ENCODE peak calls at places on chromosomes 11 and 22, in nine cellular contexts. One of them, this sample, is unnamed.

GRCh38 chr11:16794047-16794818 is 55.8 kb downstream of the C11orf58 start:
- DNase-seq in uterus: no peak
- DNase-seq in WERI-Rb-1: no peak
- DNase-seq in heart left ventricle: no peak
- DNase-seq in foreskin keratinocyte: no peak
- DNase-seq in brain microvascular endothelial cell: no peak
- DNase-seq in fibroblast of mammary gland: no peak
- DNase-seq in H9: no peak
- DNase-seq in transverse colon: no peak
- DNase-seq in this sample: no peak

GRCh38 chr11:67592880-67593624 is 9.4 kb downstream of the GSTP1 start:
- DNase-seq in uterus: no peak
- DNase-seq in WERI-Rb-1: no peak
- DNase-seq in heart left ventricle: no peak
- DNase-seq in foreskin keratinocyte: no peak
- DNase-seq in brain microvascular endothelial cell: no peak
- DNase-seq in fibroblast of mammary gland: no peak
- DNase-seq in H9: no peak
- DNase-seq in transverse colon: no peak
- DNase-seq in this sample: no peak

GRCh38 chr11:118497831-118498230 is 29.4 kb upstream of the TTC36 start:
- DNase-seq in uterus: no peak
- DNase-seq in WERI-Rb-1: no peak
- DNase-seq in heart left ventricle: no peak
- DNase-seq in foreskin keratinocyte: no peak
- DNase-seq in brain microvascular endothelial cell: peak; percentile 63
- DNase-seq in fibroblast of mammary gland: peak; percentile 62
- DNase-seq in H9: no peak
- DNase-seq in transverse colon: no peak
- DNase-seq in this sample: no peak

GRCh38 chr11:64519541-64519940 is 71.5 kb upstream of the SLC22A12 start:
- DNase-seq in uterus: no peak
- DNase-seq in WERI-Rb-1: no peak
- DNase-seq in heart left ventricle: no peak
- DNase-seq in foreskin keratinocyte: no peak
- DNase-seq in brain microvascular endothelial cell: no peak
- DNase-seq in fibroblast of mammary gland: no peak
- DNase-seq in H9: no peak
- DNase-seq in transverse colon: no peak
- DNase-seq in this sample: no peak

GRCh38 chr22:36659762-36660509 is 43.6 kb downstream of the CACNG2 start:
- DNase-seq in uterus: peak; percentile 72
- DNase-seq in WERI-Rb-1: no peak
- DNase-seq in heart left ventricle: peak; percentile 94
- DNase-seq in foreskin keratinocyte: peak; percentile 51
- DNase-seq in brain microvascular endothelial cell: peak; percentile 82
- DNase-seq in fibroblast of mammary gland: peak; percentile 87
- DNase-seq in H9: no peak
- DNase-seq in transverse colon: peak; percentile 77
- DNase-seq in this sample: peak; percentile 91

GRCh38 chr11:27124514-27125264 is 84.1 kb downstream of the BBOX1 start:
- DNase-seq in uterus: no peak
- DNase-seq in WERI-Rb-1: no peak
- DNase-seq in heart left ventricle: no peak
- DNase-seq in foreskin keratinocyte: no peak
- DNase-seq in brain microvascular endothelial cell: no peak
- DNase-seq in fibroblast of mammary gland: peak; percentile 63
- DNase-seq in H9: no peak
- DNase-seq in transverse colon: no peak
- DNase-seq in this sample: no peak

GRCh38 chr11:111443640-111444039 is 64.6 kb upstream of the POU2AF1 start:
- DNase-seq in uterus: no peak
- DNase-seq in WERI-Rb-1: no peak
- DNase-seq in heart left ventricle: no peak
- DNase-seq in foreskin keratinocyte: no peak
- DNase-seq in brain microvascular endothelial cell: no peak
- DNase-seq in fibroblast of mammary gland: no peak
- DNase-seq in H9: no peak
- DNase-seq in transverse colon: no peak
- DNase-seq in this sample: no peak

GRCh38 chr22:24433001-24433867 is 5.8 kb downstream of the ADORA2A start:
- DNase-seq in uterus: no peak
- DNase-seq in WERI-Rb-1: no peak
- DNase-seq in heart left ventricle: peak; percentile 62
- DNase-seq in foreskin keratinocyte: no peak
- DNase-seq in brain microvascular endothelial cell: no peak
- DNase-seq in fibroblast of mammary gland: no peak
- DNase-seq in H9: no peak
- DNase-seq in transverse colon: no peak
- DNase-seq in this sample: no peak

GRCh38 chr11:133896642-133897330 is 51.5 kb upstream of the SPATA19 start:
- DNase-seq in uterus: no peak
- DNase-seq in WERI-Rb-1: no peak
- DNase-seq in heart left ventricle: no peak
- DNase-seq in foreskin keratinocyte: no peak
- DNase-seq in brain microvascular endothelial cell: no peak
- DNase-seq in fibroblast of mammary gland: no peak
- DNase-seq in H9: peak; percentile 22
- DNase-seq in transverse colon: no peak
- DNase-seq in this sample: no peak

GRCh38 chr11:40619631-40620030 is 839.8 kb downstream of the LRRC4C start:
- DNase-seq in uterus: no peak
- DNase-seq in WERI-Rb-1: no peak
- DNase-seq in heart left ventricle: no peak
- DNase-seq in foreskin keratinocyte: no peak
- DNase-seq in brain microvascular endothelial cell: no peak
- DNase-seq in fibroblast of mammary gland: no peak
- DNase-seq in H9: no peak
- DNase-seq in transverse colon: no peak
- DNase-seq in this sample: no peak

GRCh38 chr11:19418221-19418620 is 177.5 kb upstream of the E2F8 start:
- DNase-seq in uterus: no peak
- DNase-seq in WERI-Rb-1: no peak
- DNase-seq in heart left ventricle: no peak
- DNase-seq in foreskin keratinocyte: no peak
- DNase-seq in brain microvascular endothelial cell: no peak
- DNase-seq in fibroblast of mammary gland: no peak
- DNase-seq in H9: no peak
- DNase-seq in transverse colon: no peak
- DNase-seq in this sample: no peak

DNA sequence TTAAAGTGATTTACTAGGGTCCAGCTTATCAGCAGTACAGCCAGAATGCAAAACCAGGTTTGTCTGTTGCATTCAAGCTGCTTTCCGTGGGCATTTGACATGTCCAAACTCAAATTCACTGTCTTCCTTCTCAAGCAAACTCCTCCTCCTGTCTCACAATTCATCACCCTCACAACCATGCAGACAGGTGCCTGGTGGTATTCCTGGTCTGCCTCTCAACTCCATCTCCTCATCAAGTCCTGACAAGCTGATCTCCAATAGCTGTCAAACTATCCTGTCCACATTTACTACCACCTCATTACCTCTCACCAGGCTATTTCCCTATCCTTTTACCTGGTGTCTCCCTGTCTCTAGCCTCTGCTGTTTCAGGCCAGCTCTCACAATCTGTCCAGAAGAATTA is 49.1 kb upstream of the LYVE1 start:
- DNase-seq in uterus: no peak
- DNase-seq in WERI-Rb-1: no peak
- DNase-seq in heart left ventricle: no peak
- DNase-seq in foreskin keratinocyte: peak; percentile 54
- DNase-seq in brain microvascular endothelial cell: no peak
- DNase-seq in fibroblast of mammary gland: no peak
- DNase-seq in H9: no peak
- DNase-seq in transverse colon: no peak
- DNase-seq in this sample: no peak
- TF ChIP-seq CTCF in uterus: no peak
- TF ChIP-seq CTCF in WERI-Rb-1: no peak
- TF ChIP-seq CTCF in heart left ventricle: no peak
- TF ChIP-seq CTCF in foreskin keratinocyte: no peak
- TF ChIP-seq CTCF in brain microvascular endothelial cell: no peak
- TF ChIP-seq CTCF in fibroblast of mammary gland: no peak
- TF ChIP-seq CTCF in H9: no peak
- TF ChIP-seq CTCF in transverse colon: no peak
- TF ChIP-seq CTCF in this sample: no peak

GRCh38 chr11:468493-468892 is 18.4 kb downstream of the PTDSS2 start:
- DNase-seq in uterus: no peak
- DNase-seq in WERI-Rb-1: no peak
- DNase-seq in heart left ventricle: no peak
- DNase-seq in foreskin keratinocyte: no peak
- DNase-seq in brain microvascular endothelial cell: no peak
- DNase-seq in fibroblast of mammary gland: no peak
- DNase-seq in H9: no peak
- DNase-seq in transverse colon: no peak
- DNase-seq in this sample: no peak

GRCh38 chr11:472272-472671 is 22.2 kb downstream of the PTDSS2 start:
- DNase-seq in uterus: no peak
- DNase-seq in WERI-Rb-1: no peak
- DNase-seq in heart left ventricle: peak; percentile 59
- DNase-seq in foreskin keratinocyte: no peak
- DNase-seq in brain microvascular endothelial cell: no peak
- DNase-seq in fibroblast of mammary gland: no peak
- DNase-seq in H9: no peak
- DNase-seq in transverse colon: no peak
- DNase-seq in this sample: no peak

GRCh38 chr11:468036-468435 is 18.0 kb downstream of the PTDSS2 start:
- DNase-seq in uterus: no peak
- DNase-seq in WERI-Rb-1: no peak
- DNase-seq in heart left ventricle: peak; percentile 28
- DNase-seq in foreskin keratinocyte: no peak
- DNase-seq in brain microvascular endothelial cell: no peak
- DNase-seq in fibroblast of mammary gland: no peak
- DNase-seq in H9: no peak
- DNase-seq in transverse colon: no peak
- DNase-seq in this sample: no peak

GRCh38 chr11:471468-472145 is 21.5 kb downstream of the PTDSS2 start:
- DNase-seq in uterus: no peak
- DNase-seq in WERI-Rb-1: no peak
- DNase-seq in heart left ventricle: peak; percentile 53
- DNase-seq in foreskin keratinocyte: no peak
- DNase-seq in brain microvascular endothelial cell: no peak
- DNase-seq in fibroblast of mammary gland: no peak
- DNase-seq in H9: no peak
- DNase-seq in transverse colon: no peak
- DNase-seq in this sample: no peak

DNA sequence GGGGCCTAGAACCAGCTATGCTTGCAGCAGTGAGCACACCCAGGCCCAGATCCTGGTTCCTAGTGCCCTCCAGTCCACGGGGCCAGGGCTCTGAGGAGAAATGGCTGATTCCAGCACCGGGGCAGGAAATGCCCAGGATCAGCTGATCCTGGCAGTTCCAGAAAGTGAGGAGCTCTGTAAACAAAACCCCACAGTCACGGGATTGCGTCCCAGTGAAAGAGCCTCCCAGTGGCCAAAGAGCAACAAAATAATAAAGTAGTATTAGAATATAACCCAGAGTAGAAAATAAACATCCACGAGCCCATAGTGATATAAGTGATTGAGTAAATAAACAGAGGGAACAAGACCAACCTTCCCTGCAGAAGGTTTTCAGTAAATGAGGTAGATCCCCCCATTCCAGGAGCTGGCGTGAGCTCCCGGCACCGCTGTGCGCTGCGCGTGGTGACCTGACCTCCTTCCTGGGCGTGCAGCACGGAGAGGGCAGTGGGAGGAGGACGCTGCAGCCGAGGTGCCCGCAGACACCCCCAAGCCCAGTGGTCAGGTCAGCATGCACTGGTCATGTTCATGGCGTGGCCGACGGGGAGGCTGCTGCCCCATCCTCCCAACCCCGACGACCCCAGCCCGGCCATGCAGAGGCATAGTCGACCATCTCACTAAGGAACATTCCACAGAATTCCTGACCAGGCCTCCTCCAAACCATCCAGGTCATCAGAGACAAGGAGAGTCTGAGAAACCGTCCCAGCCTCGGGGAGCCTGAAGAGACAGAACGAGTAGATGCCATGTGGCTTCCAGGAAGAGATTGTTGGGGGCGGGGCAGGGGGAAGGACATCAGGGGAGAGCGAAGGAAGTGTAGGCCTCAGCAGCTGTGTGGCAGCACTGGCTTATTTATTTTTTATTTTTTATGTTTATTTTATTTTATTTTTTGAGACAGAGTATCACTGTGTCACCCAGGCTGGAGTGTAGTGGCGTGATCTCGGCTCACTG is 19.9 kb downstream of the PTDSS2 start:
- DNase-seq in uterus: peak; percentile 70
- DNase-seq in WERI-Rb-1: no peak
- DNase-seq in heart left ventricle: peak; percentile 69
- DNase-seq in foreskin keratinocyte: no peak
- DNase-seq in brain microvascular endothelial cell: peak; percentile 54
- DNase-seq in fibroblast of mammary gland: peak; percentile 82
- DNase-seq in H9: no peak
- DNase-seq in transverse colon: peak; percentile 62
- DNase-seq in this sample: no peak
- TF ChIP-seq CTCF in uterus: peak; percentile 33
- TF ChIP-seq CTCF in WERI-Rb-1: no peak
- TF ChIP-seq CTCF in heart left ventricle: no peak
- TF ChIP-seq CTCF in foreskin keratinocyte: peak; percentile 22
- TF ChIP-seq CTCF in brain microvascular endothelial cell: peak; percentile 42
- TF ChIP-seq CTCF in fibroblast of mammary gland: peak; percentile 29
- TF ChIP-seq CTCF in H9: no peak
- TF ChIP-seq CTCF in transverse colon: peak; percentile 24
- TF ChIP-seq CTCF in this sample: no peak

DNA sequence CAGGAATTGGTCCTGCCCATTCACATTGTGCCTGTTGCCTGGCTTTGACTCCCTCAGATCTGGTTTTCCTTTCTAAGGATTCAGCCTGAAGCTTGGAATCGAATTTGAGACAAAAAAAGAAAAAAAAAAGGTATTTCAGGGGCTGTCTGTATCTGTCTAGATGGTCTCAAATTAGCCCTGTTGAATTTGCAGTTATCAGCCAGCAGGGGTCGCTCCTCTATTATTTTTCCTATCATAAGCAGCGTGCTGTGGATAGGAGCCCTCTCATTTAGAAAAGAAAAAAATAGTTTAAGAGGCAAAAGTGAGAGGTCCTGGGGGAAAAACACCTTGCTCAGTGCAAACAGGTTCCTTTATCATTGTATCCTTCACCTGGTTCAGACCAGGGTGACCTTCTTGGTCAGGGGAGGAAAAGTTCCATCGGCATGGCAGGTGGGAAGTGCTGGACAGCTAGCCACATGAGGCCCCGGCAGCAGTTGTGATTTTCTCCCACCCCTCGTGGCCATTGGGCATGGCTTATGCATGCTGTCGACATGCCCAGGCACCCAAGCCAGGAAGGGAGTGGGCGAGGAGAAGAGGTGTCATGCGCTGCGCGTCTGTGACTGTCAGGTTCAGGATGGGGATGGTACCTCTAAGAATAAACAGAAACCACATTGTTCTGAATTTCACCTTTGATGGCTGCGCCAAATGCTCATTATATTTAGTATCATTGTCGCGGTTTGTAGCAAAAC is 13.1 kb downstream of the OR5AK2 start:
- DNase-seq in uterus: no peak
- DNase-seq in WERI-Rb-1: no peak
- DNase-seq in heart left ventricle: no peak
- DNase-seq in foreskin keratinocyte: no peak
- DNase-seq in brain microvascular endothelial cell: peak; percentile 30
- DNase-seq in fibroblast of mammary gland: peak; percentile 35
- DNase-seq in H9: no peak
- DNase-seq in transverse colon: no peak
- DNase-seq in this sample: no peak
- TF ChIP-seq CTCF in uterus: no peak
- TF ChIP-seq CTCF in WERI-Rb-1: no peak
- TF ChIP-seq CTCF in heart left ventricle: no peak
- TF ChIP-seq CTCF in foreskin keratinocyte: peak; percentile 62
- TF ChIP-seq CTCF in brain microvascular endothelial cell: peak; percentile 51
- TF ChIP-seq CTCF in fibroblast of mammary gland: peak; percentile 54
- TF ChIP-seq CTCF in H9: peak; percentile 61
- TF ChIP-seq CTCF in transverse colon: no peak
- TF ChIP-seq CTCF in this sample: no peak

GRCh38 chr11:34890812-34891211 is 25.4 kb downstream of the APIP start:
- DNase-seq in uterus: no peak
- DNase-seq in WERI-Rb-1: no peak
- DNase-seq in heart left ventricle: no peak
- DNase-seq in foreskin keratinocyte: no peak
- DNase-seq in brain microvascular endothelial cell: peak; percentile 6
- DNase-seq in fibroblast of mammary gland: peak; percentile 63
- DNase-seq in H9: no peak
- DNase-seq in transverse colon: no peak
- DNase-seq in this sample: no peak
- TF ChIP-seq CTCF in uterus: no peak
- TF ChIP-seq CTCF in WERI-Rb-1: no peak
- TF ChIP-seq CTCF in heart left ventricle: peak; percentile 18
- TF ChIP-seq CTCF in foreskin keratinocyte: peak; percentile 75
- TF ChIP-seq CTCF in brain microvascular endothelial cell: peak; percentile 37
- TF ChIP-seq CTCF in fibroblast of mammary gland: peak; percentile 45
- TF ChIP-seq CTCF in H9: peak; percentile 60
- TF ChIP-seq CTCF in transverse colon: peak; percentile 33
- TF ChIP-seq CTCF in this sample: no peak